ENCODE peak calls at places on chromosomes 16 and 17, in seven cellular contexts. W is adrenal gland, N is Peyer's patch, P is astrocyte, Y is MM.1S, O is uterus, G is prostate gland. J is an unnamed sample.

GRCh38 chr16:85891033-85891775 is 7.8 kb upstream of the IRF8 start:
- DNase-seq in W (no peak), N (no peak), P (peak; percentile 48), Y (no peak), O (no peak), G (peak; percentile 43), J (peak; percentile 82)

GRCh38 chr16:89422905-89423630 is 67.3 kb downstream of the ANKRD11 start:
- DNase-seq in W (no peak), N (no peak), P (peak; percentile 89), Y (peak; percentile 44), O (no peak), G (no peak), J (no peak)

GRCh38 chr17:57242148-57242547 is 14.2 kb upstream of the MSI2 start:
- DNase-seq in W (no peak), N (no peak), P (no peak), Y (no peak), O (no peak), G (no peak), J (no peak)

GRCh38 chr16:82882982-82883863 is 256.5 kb downstream of the CDH13 start:
- DNase-seq in W (no peak), N (no peak), P (no peak), Y (peak; percentile 7), O (no peak), G (no peak), J (no peak)

GRCh38 chr17:73068322-73069153 is 23.9 kb downstream of the SLC39A11 start:
- DNase-seq in W (no peak), N (no peak), P (peak; percentile 90), Y (no peak), O (no peak), G (no peak), J (peak; percentile 42)

GRCh38 chr17:39599665-39600468 is 7.9 kb downstream of the NEUROD2 start:
- DNase-seq in W (no peak), N (no peak), P (no peak), Y (no peak), O (no peak), G (no peak), J (no peak)

GRCh38 chr17:30379303-30380105 is 777 bp downstream of the CPD start:
- DNase-seq in W (peak; percentile 38), N (peak; percentile 68), P (no peak), Y (peak; percentile 15), O (peak; percentile 25), G (peak; percentile 20), J (no peak)

GRCh38 chr17:49952912-49953497 is 16.0 kb upstream of the DLX4 start:
- DNase-seq in W (peak; percentile 46), N (no peak), P (no peak), Y (no peak), O (no peak), G (no peak), J (no peak)

GRCh38 chr16:79261461-79261860 is 339.1 kb downstream of the MAF start:
- DNase-seq in W (peak; percentile 28), N (peak; percentile 65), P (no peak), Y (no peak), O (no peak), G (no peak), J (no peak)

GRCh38 chr17:9935408-9935807 is 30.3 kb upstream of the RCVRN start:
- DNase-seq in W (no peak), N (no peak), P (no peak), Y (no peak), O (no peak), G (no peak), J (no peak)

GRCh38 chr16:87063543-87063942 is 253.6 kb downstream of the C16orf95 start:
- DNase-seq in W (no peak), N (no peak), P (no peak), Y (no peak), O (no peak), G (no peak), J (no peak)

GRCh38 chr17:6996256-6997111 is 635 bp downstream of the ALOX12 start:
- DNase-seq in W (no peak), N (no peak), P (no peak), Y (no peak), O (no peak), G (no peak), J (no peak)

GRCh38 chr16:57994778-57995177 is 5.7 kb downstream of the ZNF319 start:
- DNase-seq in W (no peak), N (no peak), P (no peak), Y (peak; percentile 48), O (no peak), G (no peak), J (no peak)

GRCh38 chr16:64174327-64174726 is 947.5 kb downstream of the CDH11 start:
- DNase-seq in W (no peak), N (no peak), P (peak; percentile 26), Y (no peak), O (no peak), G (no peak), J (no peak)

GRCh38 chr16:87412371-87412995 is 20.3 kb downstream of the MAP1LC3B start:
- DNase-seq in W (no peak), N (no peak), P (no peak), Y (no peak), O (no peak), G (no peak), J (no peak)

GRCh38 chr16:4081577-4082021 is 34.6 kb downstream of the ADCY9 start:
- DNase-seq in W (no peak), N (no peak), P (no peak), Y (no peak), O (no peak), G (no peak), J (no peak)

GRCh38 chr16:1556254-1556653 is 22.8 kb downstream of the TMEM204 start:
- DNase-seq in W (no peak), N (no peak), P (no peak), Y (no peak), O (no peak), G (peak; percentile 75), J (no peak)

GRCh38 chr16:54280751-54281150 is 5.8 kb downstream of the IRX3 start:
- DNase-seq in W (no peak), N (no peak), P (no peak), Y (no peak), O (no peak), G (no peak), J (peak; percentile 11)

GRCh38 chr17:41894791-41895331 is 23.9 kb downstream of the ACLY start:
- DNase-seq in W (no peak), N (no peak), P (peak; percentile 72), Y (no peak), O (peak; percentile 69), G (no peak), J (no peak)

GRCh38 chr16:72905581-72905980 is 142.3 kb downstream of the ZFHX3 start:
- DNase-seq in W (no peak), N (no peak), P (peak; percentile 70), Y (no peak), O (no peak), G (no peak), J (peak; percentile 11)

GRCh38 chr16:4172070-4172469 is 55.8 kb upstream of the ADCY9 start:
- DNase-seq in W (no peak), N (no peak), P (peak; percentile 67), Y (no peak), O (no peak), G (no peak), J (no peak)

GRCh38 chr17:82963104-82963950 is 116.1 kb upstream of the METRNL start:
- DNase-seq in W (peak; percentile 61), N (peak; percentile 77), P (peak; percentile 49), Y (no peak), O (peak; percentile 70), G (peak; percentile 59), J (peak; percentile 25)

GRCh38 chr16:56608876-56609462 is 585 bp downstream of the MT2A start:
- DNase-seq in W (no peak), N (peak; percentile 60), P (no peak), Y (no peak), O (no peak), G (no peak), J (no peak)

GRCh38 chr16:23280483-23280967 is 21.6 kb upstream of the SCNN1B start:
- DNase-seq in W (no peak), N (no peak), P (peak; percentile 16), Y (no peak), O (no peak), G (no peak), J (peak; percentile 39)

GRCh38 chr16:88773812-88774291 is 11.2 kb downstream of the PIEZO1 start:
- DNase-seq in W (no peak), N (no peak), P (peak; percentile 52), Y (no peak), O (no peak), G (no peak), J (no peak)

GRCh38 chr16:15739940-15740339 is 89.9 kb downstream of the NDE1 start:
- DNase-seq in W (no peak), N (no peak), P (no peak), Y (no peak), O (no peak), G (no peak), J (no peak)

GRCh38 chr16:51670527-51670926 is 519.5 kb upstream of the SALL1 start:
- DNase-seq in W (no peak), N (no peak), P (no peak), Y (no peak), O (no peak), G (no peak), J (no peak)

GRCh38 chr16:51666821-51667220 is 515.8 kb upstream of the SALL1 start:
- DNase-seq in W (no peak), N (no peak), P (peak; percentile 82), Y (no peak), O (no peak), G (no peak), J (no peak)

GRCh38 chr16:51666074-51666473 is 515.0 kb upstream of the SALL1 start:
- DNase-seq in W (no peak), N (no peak), P (peak; percentile 31), Y (no peak), O (no peak), G (no peak), J (no peak)

DNA sequence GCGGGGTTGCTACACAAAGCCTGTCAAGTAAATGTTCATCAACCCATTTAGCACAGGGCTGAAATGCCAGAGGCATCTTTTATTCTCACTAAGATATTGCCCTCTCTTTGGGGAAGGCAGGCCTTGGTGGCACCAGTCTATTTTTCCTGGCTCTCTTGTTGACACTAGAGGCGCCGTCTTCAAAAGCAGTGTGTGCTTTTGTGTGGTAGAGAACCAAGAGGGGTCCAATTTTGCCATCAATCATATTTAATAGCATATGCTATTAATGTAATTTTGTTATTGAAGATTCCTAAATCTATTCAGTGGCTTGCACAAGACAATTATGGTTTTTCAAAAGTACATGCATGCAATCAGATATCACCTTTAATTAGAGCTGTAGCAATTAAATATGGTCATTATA is 514.5 kb upstream of the SALL1 start:
- DNase-seq in W (no peak), N (no peak), P (no peak), Y (no peak), O (no peak), G (no peak), J (no peak)
- TF ChIP-seq CTCF in W (no peak), N (no peak), P (no peak), Y (no peak), O (no peak), G (no peak), J (no peak)

GRCh38 chr17:45143101-45143670 is 5.1 kb upstream of the HEXIM1 start:
- DNase-seq in W (no peak), N (no peak), P (no peak), Y (no peak), O (no peak), G (no peak), J (no peak)
- H3K27ac ChIP-seq in W (peak overlapping the region; percentile 90), N (peak overlapping the region; percentile 83), P (no peak overlapping the region), Y (no peak overlapping the region), O (peak overlapping the region; percentile 99), G (peak overlapping the region; percentile 94), J (peak overlapping the region; percentile 95)

GRCh38 chr17:5667871-5668270 is 83.6 kb upstream of the NLRP1 start:
- DNase-seq in W (no peak), N (no peak), P (no peak), Y (peak; percentile 7), O (no peak), G (no peak), J (no peak)
- TF ChIP-seq CTCF in W (no peak), N (no peak), P (no peak), Y (peak; percentile 38), O (no peak), G (no peak), J (no peak)

GRCh38 chr17:78875331-78875730 is 27.7 kb downstream of the CEP295NL start:
- DNase-seq in W (no peak), N (no peak), P (no peak), Y (no peak), O (no peak), G (no peak), J (no peak)
- H3K27ac ChIP-seq in W (peak overlapping the region; percentile 83), N (no peak overlapping the region), P (peak overlapping the region; percentile 44), Y (no peak overlapping the region), O (peak overlapping the region; percentile 69), G (no peak overlapping the region), J (peak overlapping the region; percentile 80)

J was measured in RWPE1.